ENCODE peak calls at places on chromosome 1, in ten cellular contexts. W is fibroblast of pulmonary artery, F is upper lobe of right lung, O is neural progenitor cell, B is A549, M is cardiac fibroblast, S is AG04450, R is pancreas, U is epithelial cell of esophagus, A is GM23338. P is an unnamed sample.

GRCh38 chr1:42996384-42996991 is 37.8 kb upstream of the SLC2A1 start:
- DNase-seq in U (no peak), S (no peak), M (no peak), R (no peak), W (no peak), O (no peak), A (no peak), B (no peak), F (no peak), P (no peak)

GRCh38 chr1:231322880-231323530 is 14.6 kb downstream of the EXOC8 start:
- DNase-seq in B (no peak), F (no peak), U (no peak), S (no peak), W (no peak), M (no peak), A (no peak), R (no peak), O (no peak), P (no peak)

GRCh38 chr1:32508751-32509140 is 30.5 kb upstream of the ZBTB8A start:
- DNase-seq in A (no peak), S (no peak), W (no peak), M (no peak), B (no peak), F (no peak), R (no peak), O (no peak), U (no peak), P (no peak)

GRCh38 chr1:14894811-14895524 is 258.6 kb upstream of the TMEM51 start:
- DNase-seq in A (no peak), O (peak; percentile 37), U (peak; percentile 32), W (no peak), B (no peak), R (no peak), M (peak; percentile 14), F (no peak), S (no peak), P (peak; percentile 1)

GRCh38 chr1:180188103-180188506 is 33.4 kb downstream of the QSOX1 start:
- DNase-seq in F (no peak), B (peak; percentile 79), M (peak; percentile 65), W (peak; percentile 68), A (peak; percentile 84), U (peak; percentile 56), R (peak; percentile 86), S (no peak), O (peak; percentile 76), P (peak; percentile 72)

GRCh38 chr1:64082459-64082858 is 121.0 kb upstream of the UBE2U start:
- DNase-seq in W (peak; percentile 31), S (no peak), A (no peak), O (no peak), M (peak; percentile 35), R (no peak), U (peak; percentile 74), B (peak; percentile 10), F (no peak), P (peak; percentile 83)

GRCh38 chr1:24189528-24189927 is 2.4 kb upstream of the IFNLR1 start:
- DNase-seq in M (no peak), O (no peak), B (no peak), R (no peak), W (no peak), S (no peak), A (no peak), U (no peak), F (peak; percentile 77), P (no peak)

GRCh38 chr1:211738709-211739301 is 63.4 kb upstream of the NEK2 start:
- DNase-seq in S (no peak), A (no peak), B (no peak), W (no peak), F (no peak), R (no peak), O (no peak), M (no peak), U (peak; percentile 22), P (no peak)

GRCh38 chr1:189409774-189410173 is 1067.9 kb downstream of the BRINP3 start:
- DNase-seq in O (no peak), A (no peak), R (no peak), F (no peak), B (peak; percentile 8), M (no peak), U (no peak), S (no peak), W (no peak), P (no peak)

GRCh38 chr1:14696766-14697165 is 98.3 kb downstream of the KAZN start:
- DNase-seq in R (no peak), W (no peak), A (no peak), B (no peak), F (no peak), U (no peak), O (no peak), S (no peak), M (no peak), P (no peak)

GRCh38 chr1:198879711-198880306 is 241.0 kb downstream of the PTPRC start:
- DNase-seq in B (no peak), A (no peak), O (no peak), W (no peak), S (no peak), R (no peak), M (no peak), U (no peak), F (no peak), P (no peak)

GRCh38 chr1:150613061-150613920 is 16.1 kb downstream of the ENSA start:
- DNase-seq in U (peak; percentile 85), O (no peak), B (peak; percentile 90), R (no peak), S (no peak), F (no peak), W (peak; percentile 98), A (no peak), M (peak; percentile 95), P (peak; percentile 90)

GRCh38 chr1:241533375-241534115 is 1.4 kb downstream of the KMO start:
- DNase-seq in R (no peak), A (no peak), B (no peak), W (no peak), F (no peak), S (no peak), O (no peak), M (no peak), U (peak; percentile 59), P (peak; percentile 12)

GRCh38 chr1:211376807-211377206 is 50.2 kb downstream of the TRAF5 start:
- DNase-seq in W (no peak), B (no peak), M (no peak), A (no peak), U (no peak), R (no peak), F (no peak), O (no peak), S (no peak), P (no peak)

GRCh38 chr1:205543351-205544305 is 39.2 kb downstream of the CDK18 start:
- DNase-seq in O (peak; percentile 94), W (peak; percentile 98), A (peak; percentile 95), R (no peak), F (peak; percentile 87), S (peak; percentile 26), B (peak; percentile 63), U (peak; percentile 89), M (peak; percentile 95), P (peak; percentile 80)

GRCh38 chr1:171438441-171438840 is 46.9 kb upstream of the PRRC2C start:
- DNase-seq in M (peak; percentile 97), B (peak; percentile 84), O (no peak), A (no peak), R (no peak), F (no peak), S (peak; percentile 92), W (peak; percentile 97), U (peak; percentile 98), P (peak; percentile 97)

GRCh38 chr1:204829133-204829532 is 41.5 kb upstream of the NFASC start:
- DNase-seq in W (no peak), F (no peak), M (no peak), B (no peak), A (peak; percentile 52), U (no peak), R (no peak), S (no peak), O (peak; percentile 32), P (peak; percentile 4)

GRCh38 chr1:10494754-10495474 is 20.2 kb downstream of the PEX14 start:
- DNase-seq in B (peak; percentile 47), A (peak; percentile 85), O (peak; percentile 81), U (peak; percentile 82), R (peak; percentile 81), M (peak; percentile 75), S (no peak), W (peak; percentile 67), F (peak; percentile 85), P (peak; percentile 44)
- H3K4me3 ChIP-seq in B (no peak overlapping the region), A (no peak overlapping the region), O (no peak overlapping the region), U (peak overlapping the region; percentile 35), R (no peak overlapping the region), M (peak overlapping the region; percentile 16), S (peak overlapping the region; percentile 27), W (peak overlapping the region; percentile 12), F (peak overlapping the region; percentile 28), P (peak overlapping the region; percentile 21)

GRCh38 chr1:197268012-197268411 is at the start of gene CRB1:
- DNase-seq in B (no peak), M (peak; percentile 4), U (no peak), W (no peak), R (peak; percentile 12), O (peak; percentile 26), S (no peak), F (no peak), A (peak; percentile 45), P (no peak)
- TF ChIP-seq CTCF in B (no peak), M (no peak), U (no peak), W (no peak), R (no peak), O (no peak), S (no peak), F (no peak), A (no peak), P (no peak)

DNA sequence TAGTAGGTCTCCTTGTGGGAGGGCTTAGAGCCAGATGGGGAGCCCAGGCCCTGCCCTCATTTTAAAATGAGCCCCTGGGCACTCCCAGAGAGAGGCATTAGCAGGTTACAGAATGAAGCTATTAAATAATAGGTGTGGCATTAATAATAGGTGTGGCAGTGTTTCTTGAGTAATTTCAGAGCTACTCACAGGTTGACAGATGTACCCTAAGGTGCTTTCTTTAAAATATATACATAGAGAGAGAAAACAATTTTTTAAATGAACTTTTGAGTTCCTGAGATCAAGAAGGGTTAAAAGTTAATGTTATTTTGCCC is 1.2 kb downstream of the EEIG2 start:
- DNase-seq in O (no peak), F (no peak), R (no peak), U (peak; percentile 49), W (no peak), S (no peak), A (no peak), M (no peak), B (no peak), P (no peak)
- H3K4me3 ChIP-seq in O (peak overlapping the region; percentile 60), F (peak overlapping the region; percentile 71), R (no peak overlapping the region), U (no peak overlapping the region), W (peak overlapping the region; percentile 79), S (peak overlapping the region; percentile 77), A (peak overlapping the region; percentile 74), M (peak overlapping the region; percentile 69), B (peak overlapping the region; percentile 66), P (peak overlapping the region; percentile 88)

DNA sequence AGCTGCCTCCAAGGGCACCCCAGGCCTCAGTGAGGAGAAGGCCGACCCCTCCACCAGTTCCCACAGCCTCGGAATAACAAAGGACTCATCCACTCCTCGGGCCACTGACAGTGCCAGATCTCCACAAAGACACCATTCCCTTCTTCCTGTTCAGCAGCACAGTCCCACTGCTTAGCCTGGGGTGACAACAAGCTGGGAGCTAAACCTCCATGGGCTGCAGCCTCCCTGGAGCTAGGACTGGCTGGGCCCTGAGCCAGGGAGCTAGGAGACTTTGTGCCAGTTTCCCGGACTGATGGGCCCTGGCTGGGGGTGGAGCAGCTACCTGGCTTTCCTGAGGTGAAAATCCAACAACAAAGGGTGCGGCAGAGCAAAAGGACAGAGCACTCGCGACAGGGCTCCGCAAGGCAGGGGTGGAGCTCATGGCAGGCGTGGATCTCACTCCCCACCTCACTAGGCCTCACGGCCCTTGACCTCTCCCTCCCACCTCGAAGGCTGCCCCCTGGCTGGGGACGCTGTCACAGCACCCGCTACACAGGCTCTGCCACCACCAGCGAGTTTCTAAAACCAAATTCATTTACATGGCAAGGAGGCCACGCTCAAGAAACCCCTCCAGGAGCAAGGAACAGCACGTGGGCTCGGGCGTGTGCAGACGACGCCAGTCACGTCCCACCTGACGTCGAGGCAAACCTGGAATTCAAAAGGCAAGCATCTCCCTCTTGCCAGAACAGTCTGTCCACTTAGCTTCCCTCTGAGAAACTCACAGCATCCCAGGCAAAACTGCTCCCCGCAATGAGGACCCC is 13.8 kb downstream of the SLC35E2B start:
- DNase-seq in R (peak; percentile 62), O (no peak), S (no peak), U (no peak), M (no peak), W (no peak), F (peak; percentile 61), B (peak; percentile 37), A (peak; percentile 70), P (no peak)
- TF ChIP-seq CTCF in R (no peak), O (peak; percentile 24), S (peak; percentile 28), U (peak; percentile 16), M (peak; percentile 32), W (peak; percentile 19), F (no peak), B (no peak), A (peak; percentile 62), P (no peak)

P was measured in foreskin fibroblast.